ENCODE peak calls at places on chromosome 17, in eight cellular contexts. One of them, this sample, is unnamed. For H3K36me3 and H3K9me3, the result is how much of the 10 kb centered on the place peaks cover.

GRCh38 chr17:3963214-3964201 is 729 bp downstream of the ATP2A3 start:
- DNase-seq in effector memory CD4-positive, alpha-beta T cell: peak
- DNase-seq in CD8-positive, alpha-beta T cell: peak
- DNase-seq in fibroblast of lung: no peak
- DNase-seq in pancreas: peak
- DNase-seq in neuronal stem cell: no peak
- DNase-seq in sigmoid colon: no peak
- DNase-seq in lung: no peak
- DNase-seq in this sample: peak

GRCh38 chr17:40311575-40311974 is 2.6 kb downstream of the RARA start:
- DNase-seq in effector memory CD4-positive, alpha-beta T cell: no peak
- DNase-seq in CD8-positive, alpha-beta T cell: no peak
- DNase-seq in sigmoid colon: peak
- DNase-seq in lung: no peak
- DNase-seq in pancreas: peak
- DNase-seq in fibroblast of lung: no peak
- DNase-seq in neuronal stem cell: no peak
- DNase-seq in this sample: peak

GRCh38 chr17:4389079-4389478 is 22.6 kb upstream of the UBE2G1 start:
- DNase-seq in lung: no peak
- DNase-seq in effector memory CD4-positive, alpha-beta T cell: no peak
- DNase-seq in sigmoid colon: no peak
- DNase-seq in fibroblast of lung: no peak
- DNase-seq in neuronal stem cell: no peak
- DNase-seq in CD8-positive, alpha-beta T cell: no peak
- DNase-seq in pancreas: no peak
- DNase-seq in this sample: no peak

GRCh38 chr17:63676540-63676933 is 23.4 kb downstream of the LIMD2 start:
- DNase-seq in CD8-positive, alpha-beta T cell: no peak
- DNase-seq in sigmoid colon: no peak
- DNase-seq in neuronal stem cell: no peak
- DNase-seq in effector memory CD4-positive, alpha-beta T cell: no peak
- DNase-seq in pancreas: no peak
- DNase-seq in lung: no peak
- DNase-seq in fibroblast of lung: no peak
- DNase-seq in this sample: no peak

GRCh38 chr17:64509179-64509578 is 2.4 kb downstream of the CEP95 start:
- DNase-seq in sigmoid colon: no peak
- DNase-seq in CD8-positive, alpha-beta T cell: no peak
- DNase-seq in fibroblast of lung: no peak
- DNase-seq in lung: no peak
- DNase-seq in pancreas: no peak
- DNase-seq in effector memory CD4-positive, alpha-beta T cell: no peak
- DNase-seq in neuronal stem cell: no peak
- DNase-seq in this sample: no peak

GRCh38 chr17:11948791-11949190 is 48.5 kb downstream of the ZNF18 start:
- DNase-seq in fibroblast of lung: peak
- DNase-seq in neuronal stem cell: no peak
- DNase-seq in CD8-positive, alpha-beta T cell: no peak
- DNase-seq in lung: peak
- DNase-seq in sigmoid colon: no peak
- DNase-seq in pancreas: no peak
- DNase-seq in effector memory CD4-positive, alpha-beta T cell: no peak
- DNase-seq in this sample: no peak

GRCh38 chr17:39653662-39654331 is 11.4 kb upstream of the TCAP start:
- DNase-seq in pancreas: no peak
- DNase-seq in neuronal stem cell: no peak
- DNase-seq in CD8-positive, alpha-beta T cell: peak
- DNase-seq in lung: peak
- DNase-seq in sigmoid colon: no peak
- DNase-seq in fibroblast of lung: no peak
- DNase-seq in effector memory CD4-positive, alpha-beta T cell: peak
- DNase-seq in this sample: peak

GRCh38 chr17:72514321-72514861 is 393.6 kb downstream of the SOX9 start:
- DNase-seq in CD8-positive, alpha-beta T cell: no peak
- DNase-seq in pancreas: no peak
- DNase-seq in sigmoid colon: no peak
- DNase-seq in lung: no peak
- DNase-seq in neuronal stem cell: no peak
- DNase-seq in effector memory CD4-positive, alpha-beta T cell: no peak
- DNase-seq in fibroblast of lung: peak
- DNase-seq in this sample: no peak

GRCh38 chr17:17822189-17822978 is 14.4 kb downstream of the SREBF1 start:
- DNase-seq in pancreas: peak
- DNase-seq in neuronal stem cell: no peak
- DNase-seq in effector memory CD4-positive, alpha-beta T cell: no peak
- DNase-seq in lung: peak
- DNase-seq in sigmoid colon: peak
- DNase-seq in fibroblast of lung: peak
- DNase-seq in CD8-positive, alpha-beta T cell: no peak
- DNase-seq in this sample: no peak

GRCh38 chr17:39139137-39139516 is 12.3 kb downstream of the PLXDC1 start:
- DNase-seq in effector memory CD4-positive, alpha-beta T cell: no peak
- DNase-seq in CD8-positive, alpha-beta T cell: no peak
- DNase-seq in pancreas: no peak
- DNase-seq in sigmoid colon: no peak
- DNase-seq in fibroblast of lung: peak
- DNase-seq in lung: no peak
- DNase-seq in neuronal stem cell: no peak
- DNase-seq in this sample: no peak

GRCh38 chr17:55969577-55969976 is 183.7 kb upstream of the ANKFN1 start:
- DNase-seq in CD8-positive, alpha-beta T cell: no peak
- DNase-seq in sigmoid colon: no peak
- DNase-seq in neuronal stem cell: no peak
- DNase-seq in lung: no peak
- DNase-seq in pancreas: no peak
- DNase-seq in effector memory CD4-positive, alpha-beta T cell: no peak
- DNase-seq in fibroblast of lung: no peak
- DNase-seq in this sample: no peak

GRCh38 chr17:82296511-82297279 is 20.7 kb downstream of the CD7 start:
- DNase-seq in lung: no peak
- DNase-seq in sigmoid colon: no peak
- DNase-seq in neuronal stem cell: no peak
- DNase-seq in pancreas: no peak
- DNase-seq in effector memory CD4-positive, alpha-beta T cell: no peak
- DNase-seq in CD8-positive, alpha-beta T cell: no peak
- DNase-seq in fibroblast of lung: no peak
- DNase-seq in this sample: peak

GRCh38 chr17:35460354-35460851 is 11.8 kb upstream of the SLFN13 start:
- DNase-seq in fibroblast of lung: no peak
- DNase-seq in pancreas: peak
- DNase-seq in sigmoid colon: no peak
- DNase-seq in lung: peak
- DNase-seq in neuronal stem cell: peak
- DNase-seq in effector memory CD4-positive, alpha-beta T cell: peak
- DNase-seq in CD8-positive, alpha-beta T cell: peak
- DNase-seq in this sample: peak

DNA sequence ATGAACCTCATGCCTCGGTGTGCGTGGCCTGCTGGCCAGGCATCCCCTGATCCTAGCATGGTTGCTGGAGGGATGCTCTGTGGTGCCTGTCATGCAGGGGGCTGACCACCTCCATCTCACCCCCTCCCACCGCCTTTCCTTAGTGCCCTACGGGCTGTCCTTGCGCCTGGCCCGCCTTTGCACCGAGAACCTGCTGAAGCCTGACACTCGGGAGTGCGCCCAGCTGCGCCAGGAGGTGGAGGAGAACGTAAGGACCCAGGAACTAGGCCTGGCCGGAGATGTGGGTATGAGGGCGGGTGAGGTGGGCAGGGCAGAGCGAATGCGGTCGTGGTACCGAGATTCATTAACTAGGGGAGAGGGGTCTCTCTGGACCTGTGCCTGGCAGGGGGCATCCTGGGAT is 19.0 kb downstream of the ITGB4 start:
- DNase-seq in pancreas: peak
- DNase-seq in lung: no peak
- DNase-seq in effector memory CD4-positive, alpha-beta T cell: no peak
- DNase-seq in neuronal stem cell: no peak
- DNase-seq in CD8-positive, alpha-beta T cell: no peak
- DNase-seq in sigmoid colon: no peak
- DNase-seq in fibroblast of lung: no peak
- DNase-seq in this sample: no peak
- H3K36me3 ChIP-seq in pancreas: under half
- H3K36me3 ChIP-seq in lung: under half
- H3K36me3 ChIP-seq in effector memory CD4-positive, alpha-beta T cell: under half
- H3K36me3 ChIP-seq in neuronal stem cell: under half
- H3K36me3 ChIP-seq in CD8-positive, alpha-beta T cell: under half
- H3K36me3 ChIP-seq in sigmoid colon: under half
- H3K36me3 ChIP-seq in fibroblast of lung: under half
- H3K36me3 ChIP-seq in this sample: under half

DNA sequence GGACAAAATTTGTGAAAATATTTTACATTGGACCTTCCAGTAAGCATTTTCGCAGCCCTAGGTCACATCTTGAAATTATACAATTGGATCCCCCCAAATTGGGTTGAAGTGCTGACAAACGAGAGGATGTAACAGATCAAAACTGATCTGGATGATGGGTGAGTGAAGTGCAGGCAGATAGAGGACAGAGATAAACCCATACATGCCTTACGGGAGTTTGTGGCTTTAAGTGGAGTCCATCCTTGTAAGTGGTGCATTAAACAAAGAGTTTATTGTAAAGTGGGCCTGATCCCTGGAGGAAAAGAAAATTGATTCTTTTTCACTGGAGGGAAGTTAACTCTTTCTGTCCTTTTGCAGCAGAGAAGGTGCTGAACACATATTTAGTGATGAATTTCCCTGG is 39.1 kb upstream of the KCNJ2 start:
- DNase-seq in lung: no peak
- DNase-seq in CD8-positive, alpha-beta T cell: no peak
- DNase-seq in pancreas: no peak
- DNase-seq in fibroblast of lung: no peak
- DNase-seq in effector memory CD4-positive, alpha-beta T cell: no peak
- DNase-seq in sigmoid colon: no peak
- DNase-seq in neuronal stem cell: no peak
- DNase-seq in this sample: no peak
- H3K9me3 ChIP-seq in lung: under half
- H3K9me3 ChIP-seq in CD8-positive, alpha-beta T cell: under half
- H3K9me3 ChIP-seq in pancreas: under half
- H3K9me3 ChIP-seq in fibroblast of lung: under half
- H3K9me3 ChIP-seq in effector memory CD4-positive, alpha-beta T cell: under half
- H3K9me3 ChIP-seq in sigmoid colon: under half
- H3K9me3 ChIP-seq in neuronal stem cell: under half
- H3K9me3 ChIP-seq in this sample: under half

GRCh38 chr17:75231741-75232464 is 26.4 kb downstream of the NUP85 start:
- DNase-seq in lung: no peak
- DNase-seq in pancreas: no peak
- DNase-seq in fibroblast of lung: no peak
- DNase-seq in sigmoid colon: no peak
- DNase-seq in effector memory CD4-positive, alpha-beta T cell: no peak
- DNase-seq in neuronal stem cell: no peak
- DNase-seq in CD8-positive, alpha-beta T cell: no peak
- DNase-seq in this sample: no peak

GRCh38 chr17:75228305-75228704 is 22.8 kb downstream of the NUP85 start:
- DNase-seq in sigmoid colon: no peak
- DNase-seq in lung: peak
- DNase-seq in fibroblast of lung: no peak
- DNase-seq in CD8-positive, alpha-beta T cell: no peak
- DNase-seq in effector memory CD4-positive, alpha-beta T cell: no peak
- DNase-seq in pancreas: no peak
- DNase-seq in neuronal stem cell: no peak
- DNase-seq in this sample: no peak

GRCh38 chr17:75228847-75229246 is 23.4 kb downstream of the NUP85 start:
- DNase-seq in CD8-positive, alpha-beta T cell: no peak
- DNase-seq in sigmoid colon: no peak
- DNase-seq in fibroblast of lung: no peak
- DNase-seq in lung: peak
- DNase-seq in neuronal stem cell: no peak
- DNase-seq in pancreas: no peak
- DNase-seq in effector memory CD4-positive, alpha-beta T cell: no peak
- DNase-seq in this sample: no peak

GRCh38 chr17:75232786-75233185 is 27.3 kb downstream of the NUP85 start:
- DNase-seq in pancreas: no peak
- DNase-seq in CD8-positive, alpha-beta T cell: no peak
- DNase-seq in sigmoid colon: no peak
- DNase-seq in neuronal stem cell: no peak
- DNase-seq in fibroblast of lung: no peak
- DNase-seq in effector memory CD4-positive, alpha-beta T cell: no peak
- DNase-seq in lung: no peak
- DNase-seq in this sample: no peak

DNA sequence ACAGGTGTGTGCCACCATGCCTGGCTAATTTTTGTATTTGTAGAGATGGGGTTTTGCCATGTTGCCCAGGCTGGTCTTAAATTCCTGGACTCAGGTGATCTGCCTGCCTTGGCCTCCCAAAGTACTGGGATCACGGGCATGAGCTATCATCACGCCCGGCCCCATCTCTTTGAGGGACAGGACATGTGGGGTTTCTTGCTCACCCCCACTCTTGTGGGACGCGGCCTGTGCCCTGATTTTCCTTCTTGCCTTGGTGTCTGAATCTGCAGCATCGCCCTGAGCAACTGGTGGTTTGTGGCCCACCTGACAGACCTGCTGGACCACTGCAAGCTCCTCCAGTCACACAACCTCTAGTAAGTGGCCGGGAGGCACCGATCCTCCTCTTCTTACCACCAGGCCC is 25.6 kb downstream of the NUP85 start:
- DNase-seq in pancreas: no peak
- DNase-seq in sigmoid colon: no peak
- DNase-seq in fibroblast of lung: no peak
- DNase-seq in lung: no peak
- DNase-seq in CD8-positive, alpha-beta T cell: no peak
- DNase-seq in neuronal stem cell: no peak
- DNase-seq in effector memory CD4-positive, alpha-beta T cell: no peak
- DNase-seq in this sample: no peak
- H3K36me3 ChIP-seq in pancreas: under half
- H3K36me3 ChIP-seq in sigmoid colon: half or more
- H3K36me3 ChIP-seq in fibroblast of lung: under half
- H3K36me3 ChIP-seq in lung: half or more
- H3K36me3 ChIP-seq in CD8-positive, alpha-beta T cell: half or more
- H3K36me3 ChIP-seq in neuronal stem cell: half or more
- H3K36me3 ChIP-seq in effector memory CD4-positive, alpha-beta T cell: half or more
- H3K36me3 ChIP-seq in this sample: under half

GRCh38 chr17:43953746-43954145 is at the start of gene PYY:
- DNase-seq in neuronal stem cell: no peak
- DNase-seq in CD8-positive, alpha-beta T cell: no peak
- DNase-seq in pancreas: no peak
- DNase-seq in effector memory CD4-positive, alpha-beta T cell: no peak
- DNase-seq in fibroblast of lung: no peak
- DNase-seq in lung: no peak
- DNase-seq in sigmoid colon: no peak
- DNase-seq in this sample: no peak

GRCh38 chr17:43958953-43959352 is 5.2 kb upstream of the PYY start:
- DNase-seq in pancreas: no peak
- DNase-seq in effector memory CD4-positive, alpha-beta T cell: no peak
- DNase-seq in lung: no peak
- DNase-seq in CD8-positive, alpha-beta T cell: no peak
- DNase-seq in sigmoid colon: no peak
- DNase-seq in fibroblast of lung: no peak
- DNase-seq in neuronal stem cell: no peak
- DNase-seq in this sample: no peak

GRCh38 chr17:43952724-43953666 is 745 bp downstream of the PYY start:
- DNase-seq in effector memory CD4-positive, alpha-beta T cell: no peak
- DNase-seq in neuronal stem cell: peak
- DNase-seq in lung: no peak
- DNase-seq in fibroblast of lung: no peak
- DNase-seq in CD8-positive, alpha-beta T cell: no peak
- DNase-seq in sigmoid colon: no peak
- DNase-seq in pancreas: no peak
- DNase-seq in this sample: no peak

GRCh38 chr17:43952351-43952723 is 1.4 kb downstream of the PYY start:
- DNase-seq in lung: no peak
- DNase-seq in effector memory CD4-positive, alpha-beta T cell: no peak
- DNase-seq in CD8-positive, alpha-beta T cell: no peak
- DNase-seq in fibroblast of lung: peak
- DNase-seq in neuronal stem cell: no peak
- DNase-seq in sigmoid colon: no peak
- DNase-seq in pancreas: no peak
- DNase-seq in this sample: no peak

GRCh38 chr17:43956222-43956621 is 2.5 kb upstream of the PYY start:
- DNase-seq in fibroblast of lung: no peak
- DNase-seq in sigmoid colon: no peak
- DNase-seq in lung: no peak
- DNase-seq in neuronal stem cell: no peak
- DNase-seq in effector memory CD4-positive, alpha-beta T cell: no peak
- DNase-seq in pancreas: no peak
- DNase-seq in CD8-positive, alpha-beta T cell: no peak
- DNase-seq in this sample: no peak
- H3K9me3 ChIP-seq in fibroblast of lung: under half
- H3K9me3 ChIP-seq in sigmoid colon: under half
- H3K9me3 ChIP-seq in lung: under half
- H3K9me3 ChIP-seq in neuronal stem cell: under half
- H3K9me3 ChIP-seq in effector memory CD4-positive, alpha-beta T cell: under half
- H3K9me3 ChIP-seq in pancreas: under half
- H3K9me3 ChIP-seq in CD8-positive, alpha-beta T cell: under half
- H3K9me3 ChIP-seq in this sample: under half

This sample was measured in mucosa of descending colon.